ENCODE peak calls at places on chromosomes 1 and 21, in seven cellular contexts. E, I, Z, P, W, Q and A are unnamed samples.

GRCh38 chr1:180210008-180210555 is 20.0 kb upstream of the LHX4 start:
- DNase-seq in E (no peak), I (no peak), Z (no peak), P (no peak), W (no peak), Q (no peak), A (no peak)

GRCh38 chr1:161021168-161021958 is 411 bp upstream of the F11R start:
- DNase-seq in E (peak), I (peak), Z (peak), P (peak), W (peak), Q (peak), A (peak)

GRCh38 chr21:43001316-43001715 is 27.0 kb downstream of the PKNOX1 start:
- DNase-seq in E (no peak), I (peak), Z (no peak), P (peak), W (no peak), Q (no peak), A (no peak)

GRCh38 chr1:156910309-156910782 is 10.1 kb upstream of the LRRC71 start:
- DNase-seq in E (no peak), I (no peak), Z (peak), P (peak), W (no peak), Q (peak), A (peak)

GRCh38 chr1:96059736-96060135 is 661.8 kb upstream of the PTBP2 start:
- DNase-seq in E (no peak), I (no peak), Z (no peak), P (no peak), W (no peak), Q (no peak), A (no peak)

GRCh38 chr1:231387770-231388669 is 34.1 kb downstream of the EGLN1 start:
- DNase-seq in E (no peak), I (no peak), Z (no peak), P (no peak), W (no peak), Q (no peak), A (no peak)

GRCh38 chr1:67711850-67712202 is 26.8 kb downstream of the GADD45A start:
- DNase-seq in E (no peak), I (no peak), Z (peak), P (no peak), W (no peak), Q (no peak), A (no peak)

GRCh38 chr1:21898326-21899155 is 38.6 kb downstream of the HSPG2 start:
- DNase-seq in E (peak), I (no peak), Z (no peak), P (no peak), W (no peak), Q (no peak), A (no peak)

GRCh38 chr1:32239335-32239734 is 7.7 kb upstream of the FAM167B start:
- DNase-seq in E (no peak), I (no peak), Z (no peak), P (peak), W (no peak), Q (no peak), A (no peak)

GRCh38 chr1:22639286-22639685 is 2.9 kb downstream of the C1QA start:
- DNase-seq in E (no peak), I (no peak), Z (peak), P (peak), W (no peak), Q (no peak), A (peak)

GRCh38 chr1:26991310-26992116 is 2.0 kb upstream of the TRNP1 start:
- DNase-seq in E (no peak), I (no peak), Z (peak), P (no peak), W (no peak), Q (no peak), A (peak)
- TF ChIP-seq EP300 in E (no peak), I (no peak), Z (no peak), P (no peak), W (no peak), Q (no peak), A (peak)

DNA sequence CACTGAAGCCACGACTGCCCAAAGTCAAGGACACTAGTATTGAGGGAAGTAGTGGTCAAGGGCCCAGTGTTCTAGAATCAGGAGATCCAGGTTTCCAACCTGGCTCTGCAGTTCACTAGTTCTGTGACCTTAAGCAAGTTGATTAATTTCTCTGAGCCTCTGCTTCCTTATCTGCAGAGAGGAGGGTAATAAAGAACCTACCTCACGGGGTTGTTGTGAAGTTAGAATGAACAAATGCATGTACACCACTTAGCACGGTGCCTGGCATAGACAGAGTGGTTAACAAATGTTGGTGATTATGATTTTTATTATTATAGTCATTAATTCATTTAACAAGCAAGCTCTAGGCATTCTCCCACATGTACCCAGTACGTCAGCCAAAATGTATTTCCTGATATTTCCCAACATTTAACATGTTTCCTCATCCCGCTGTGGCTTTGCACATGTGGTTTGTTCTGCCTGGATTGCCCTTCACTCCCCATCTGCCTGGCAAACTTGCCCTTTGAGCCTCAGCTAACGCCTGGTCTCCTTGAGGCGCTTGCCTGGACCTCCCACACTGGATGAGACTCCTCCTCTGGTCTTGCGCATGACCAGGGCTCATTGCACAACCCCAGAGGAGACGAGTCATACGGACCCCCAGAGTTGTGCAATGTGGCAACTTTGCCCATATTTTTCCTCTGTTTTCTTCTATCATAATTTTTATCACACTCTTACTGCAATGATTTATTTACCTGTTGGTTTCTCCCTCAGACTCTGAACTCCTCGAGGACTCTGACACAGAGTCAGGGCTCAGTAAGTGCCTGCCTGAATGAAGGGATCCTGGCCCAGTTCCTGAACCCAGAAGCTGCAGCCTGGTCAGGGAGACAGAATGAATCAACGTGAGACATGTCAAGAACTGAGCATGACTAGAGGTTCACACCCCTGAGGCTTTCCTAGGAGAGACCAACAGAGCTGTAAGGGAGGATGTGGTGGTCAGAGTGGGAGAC is 20.7 kb upstream of the MFSD2A start:
- DNase-seq in E (peak), I (peak), Z (no peak), P (peak), W (peak), Q (peak), A (peak)
- TF ChIP-seq EP300 in E (no peak), I (no peak), Z (no peak), P (no peak), W (no peak), Q (no peak), A (peak)

DNA sequence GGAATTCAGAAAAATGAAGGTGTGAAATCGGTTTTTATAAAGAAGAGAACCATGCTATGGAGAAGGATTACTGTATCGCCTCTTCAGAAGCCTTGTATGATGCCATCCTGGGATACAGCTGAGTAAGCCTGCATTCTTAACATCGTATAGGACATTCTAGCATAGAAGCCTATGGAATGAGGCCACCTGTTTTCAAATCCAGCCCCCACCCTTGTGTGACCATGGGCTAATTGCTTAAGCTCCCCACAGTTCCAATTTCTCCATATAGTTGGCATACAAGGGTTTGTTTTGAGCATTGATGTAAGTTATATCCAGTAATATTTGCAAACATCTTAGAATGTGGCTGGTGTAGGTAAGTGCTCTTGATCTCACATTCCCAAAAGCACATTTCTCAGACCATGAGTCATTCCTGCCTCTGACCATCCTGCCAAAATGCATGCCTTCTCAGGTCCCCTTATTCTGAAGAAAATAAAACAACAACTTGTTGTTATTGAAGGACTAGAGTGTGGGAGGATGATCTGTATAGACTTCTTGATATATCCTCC is 1.5 kb downstream of the OR14A2 start:
- DNase-seq in E (no peak), I (no peak), Z (no peak), P (no peak), W (no peak), Q (no peak), A (no peak)
- TF ChIP-seq EP300 in E (no peak), I (no peak), Z (no peak), P (no peak), W (no peak), Q (no peak), A (no peak)

GRCh38 chr1:242219905-242220304 is 221.0 kb upstream of the MAP1LC3C start:
- DNase-seq in E (no peak), I (no peak), Z (no peak), P (no peak), W (no peak), Q (no peak), A (no peak)
- TF ChIP-seq EP300 in E (no peak), I (no peak), Z (no peak), P (no peak), W (no peak), Q (no peak), A (no peak)

GRCh38 chr1:201792534-201793305 is 36.2 kb upstream of the IPO9 start:
- DNase-seq in E (peak), I (peak), Z (peak), P (peak), W (peak), Q (peak), A (peak)

GRCh38 chr1:201793306-201793925 is 35.5 kb upstream of the IPO9 start:
- DNase-seq in E (no peak), I (no peak), Z (no peak), P (no peak), W (no peak), Q (no peak), A (no peak)

GRCh38 chr1:201791051-201791774 is 37.7 kb upstream of the IPO9 start:
- DNase-seq in E (no peak), I (no peak), Z (no peak), P (no peak), W (no peak), Q (no peak), A (no peak)

GRCh38 chr1:201790261-201790660 is 38.7 kb upstream of the IPO9 start:
- DNase-seq in E (no peak), I (peak), Z (no peak), P (no peak), W (no peak), Q (no peak), A (no peak)

DNA sequence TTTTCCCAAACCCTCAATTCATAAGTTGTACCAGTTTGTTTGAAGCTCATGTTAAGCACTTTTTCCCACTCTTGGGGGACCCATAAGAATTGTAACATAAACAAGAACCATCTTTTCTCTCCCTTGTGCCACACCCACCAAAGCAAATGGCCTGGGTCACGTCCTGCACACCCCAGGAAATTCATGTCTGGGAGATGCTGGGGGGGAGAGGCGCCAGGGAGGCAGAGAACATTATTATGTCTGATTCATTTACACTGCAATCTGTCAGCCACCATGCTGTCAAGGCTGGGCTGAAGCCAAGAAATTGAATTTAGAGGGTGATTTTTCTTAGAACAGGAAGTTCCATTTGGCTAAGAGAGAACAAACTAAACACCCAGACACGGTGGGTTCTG is 37.2 kb upstream of the IPO9 start:
- DNase-seq in E (peak), I (no peak), Z (no peak), P (no peak), W (no peak), Q (no peak), A (no peak)
- TF ChIP-seq EP300 in E (no peak), I (no peak), Z (no peak), P (no peak), W (no peak), Q (no peak), A (no peak)

GRCh38 chr1:30787856-30788495 is 30.4 kb upstream of the LAPTM5 start:
- DNase-seq in E (peak), I (no peak), Z (no peak), P (no peak), W (no peak), Q (no peak), A (no peak)
- TF ChIP-seq EP300 in E (no peak), I (no peak), Z (no peak), P (no peak), W (no peak), Q (no peak), A (no peak)

GRCh38 chr1:113031060-113031933 is 41.7 kb upstream of the LRIG2 start:
- DNase-seq in E (no peak), I (no peak), Z (no peak), P (no peak), W (no peak), Q (no peak), A (no peak)
- TF ChIP-seq EP300 in E (no peak), I (no peak), Z (no peak), P (no peak), W (no peak), Q (no peak), A (no peak)

GRCh38 chr1:39563669-39564068 is 12.9 kb downstream of the PABPC4 start:
- DNase-seq in E (no peak), I (no peak), Z (no peak), P (no peak), W (no peak), Q (no peak), A (no peak)

GRCh38 chr1:39564340-39564739 is 12.2 kb downstream of the PABPC4 start:
- DNase-seq in E (no peak), I (no peak), Z (no peak), P (no peak), W (no peak), Q (peak), A (no peak)

GRCh38 chr1:39564941-39565340 is 11.6 kb downstream of the PABPC4 start:
- DNase-seq in E (no peak), I (no peak), Z (no peak), P (no peak), W (no peak), Q (no peak), A (no peak)

GRCh38 chr1:39562886-39563285 is 13.7 kb downstream of the PABPC4 start:
- DNase-seq in E (no peak), I (peak), Z (no peak), P (no peak), W (no peak), Q (no peak), A (no peak)

DNA sequence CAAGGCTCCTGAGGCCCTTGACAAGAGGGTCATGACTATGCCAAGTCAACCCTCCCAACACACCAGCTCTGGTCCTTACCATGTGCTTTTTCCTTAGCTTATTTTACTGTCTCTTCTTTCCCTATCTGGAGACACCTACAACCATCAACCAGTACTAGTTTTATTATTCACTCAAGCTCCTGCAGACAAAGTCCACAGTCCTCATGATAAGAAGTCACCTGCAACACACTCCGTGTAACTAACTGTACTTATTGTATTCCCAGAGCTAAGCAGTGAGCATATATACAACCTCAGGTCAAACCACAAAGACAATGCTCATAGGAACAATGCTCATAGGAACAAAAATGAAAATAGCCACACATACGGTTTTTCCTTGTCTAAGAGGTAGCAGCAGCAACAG is 15.3 kb downstream of the PABPC4 start:
- DNase-seq in E (no peak), I (no peak), Z (no peak), P (no peak), W (no peak), Q (no peak), A (no peak)
- TF ChIP-seq EP300 in E (no peak), I (no peak), Z (no peak), P (no peak), W (no peak), Q (no peak), A (no peak)

DNA sequence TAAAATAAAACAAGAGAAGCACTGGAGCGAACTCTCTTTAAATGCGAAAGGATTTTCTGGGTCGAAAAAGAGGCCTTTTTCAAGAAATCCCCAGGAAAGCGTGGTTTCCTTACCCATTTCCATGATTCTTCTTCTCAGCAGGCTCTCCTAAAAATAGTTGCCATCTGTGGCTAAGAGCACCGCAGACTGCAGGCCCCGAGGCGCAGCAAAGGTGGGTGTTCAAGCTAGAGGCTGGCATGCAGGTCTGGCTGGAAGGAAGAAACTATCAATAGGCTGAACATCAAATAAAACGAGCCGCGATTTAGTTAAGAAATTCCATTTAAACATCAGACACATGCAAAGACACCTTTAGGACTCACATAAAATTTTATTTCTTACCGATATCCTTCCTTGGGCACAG is 135.1 kb downstream of the ADAMTS1 start:
- DNase-seq in E (no peak), I (no peak), Z (no peak), P (no peak), W (no peak), Q (no peak), A (no peak)
- TF ChIP-seq EP300 in E (no peak), I (no peak), Z (no peak), P (no peak), W (no peak), Q (no peak), A (no peak)

DNA sequence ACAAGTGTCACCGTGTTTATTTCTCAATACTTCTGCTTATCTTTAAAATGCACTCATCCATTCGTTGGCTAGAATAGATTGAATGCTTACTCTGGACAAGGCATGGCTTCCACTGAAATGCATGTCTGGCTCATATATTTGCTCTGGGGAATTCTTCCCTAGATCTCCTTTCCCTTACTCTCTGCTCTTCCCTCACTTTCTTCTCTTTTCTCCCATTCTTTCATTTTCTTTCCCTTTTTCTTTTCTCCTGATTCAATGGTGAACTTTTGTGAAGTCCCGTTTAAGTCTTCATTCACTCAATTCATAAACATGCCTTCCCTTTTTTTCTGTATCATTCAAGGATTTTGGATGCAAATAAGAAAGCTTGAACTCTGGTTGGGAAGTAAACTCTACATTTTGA is 234.5 kb downstream of the DYRK1A start:
- DNase-seq in E (no peak), I (no peak), Z (no peak), P (no peak), W (no peak), Q (no peak), A (no peak)
- TF ChIP-seq EP300 in E (no peak), I (no peak), Z (no peak), P (no peak), W (no peak), Q (no peak), A (no peak)